ENCODE peak calls at places on chromosomes 5 and 9, in eight cellular contexts. Q is Kasumi-1, D is trophoblast cell, J is heart left ventricle, E is aorta, K is body of pancreas, A is T-helper 2 cell, W is ovary. R is an unnamed sample.

GRCh38 chr5:16736158-16736994 is 119.6 kb upstream of the RETREG1 start:
- DNase-seq in W (no peak), E (no peak), A (no peak), D (peak), K (peak), J (no peak), Q (no peak), R (peak)

GRCh38 chr5:81007637-81008027 is 47.5 kb downstream of the RASGRF2 start:
- DNase-seq in A (no peak), W (no peak), J (no peak), Q (no peak), K (no peak), D (no peak), E (no peak), R (no peak)

GRCh38 chr9:79129865-79130480 is 441.8 kb upstream of the TLE4 start:
- DNase-seq in K (peak), Q (peak), A (no peak), E (peak), J (peak), D (peak), W (peak), R (peak)

GRCh38 chr5:4662845-4663244 is 477.3 kb upstream of the ADAMTS16 start:
- DNase-seq in W (no peak), E (no peak), A (no peak), K (no peak), Q (no peak), J (no peak), D (no peak), R (no peak)

GRCh38 chr9:69396759-69397158 is 71.7 kb downstream of the ENTREP1 start:
- DNase-seq in W (no peak), K (no peak), A (no peak), D (no peak), Q (no peak), E (no peak), J (no peak), R (no peak)

GRCh38 chr9:33151007-33151557 is 16.1 kb downstream of the B4GALT1 start:
- DNase-seq in K (peak), Q (peak), W (peak), A (no peak), J (peak), E (no peak), D (no peak), R (peak)

GRCh38 chr5:78367318-78367991 is 7.0 kb downstream of the SCAMP1 start:
- DNase-seq in A (no peak), K (no peak), Q (peak), W (no peak), E (no peak), J (no peak), D (no peak), R (peak)

GRCh38 chr5:102777099-102777498 is 22.0 kb downstream of the PAM start:
- DNase-seq in J (no peak), A (no peak), W (no peak), D (no peak), Q (no peak), K (no peak), E (no peak), R (no peak)

GRCh38 chr5:1594336-1595106 is 70.8 kb upstream of the LPCAT1 start:
- DNase-seq in D (peak), E (peak), W (peak), J (peak), A (peak), Q (no peak), K (peak), R (peak)

GRCh38 chr9:108476574-108476973 is 379.2 kb downstream of the ACTL7B start:
- DNase-seq in D (no peak), E (no peak), J (no peak), Q (no peak), K (no peak), A (no peak), W (no peak), R (no peak)

GRCh38 chr5:139287890-139288635 is 5.5 kb upstream of the MATR3 start:
- DNase-seq in A (no peak), E (no peak), W (no peak), K (no peak), D (no peak), J (no peak), Q (peak), R (no peak)

GRCh38 chr5:37553720-37554402 is 174.7 kb downstream of the WDR70 start:
- DNase-seq in W (no peak), J (no peak), E (no peak), Q (no peak), A (no peak), D (no peak), K (no peak), R (no peak)

GRCh38 chr5:76602094-76602726 is 21.0 kb downstream of the F2RL2 start:
- DNase-seq in J (no peak), W (no peak), K (no peak), Q (no peak), D (no peak), A (no peak), E (no peak), R (no peak)

GRCh38 chr5:51382759-51383493 is at the start of gene ISL1:
- DNase-seq in E (peak), Q (no peak), W (peak), D (peak), J (no peak), K (peak), A (no peak), R (peak)

GRCh38 chr5:1164696-1165630 is 36.4 kb upstream of the SLC6A19 start:
- DNase-seq in Q (peak), A (no peak), D (no peak), J (no peak), W (no peak), E (no peak), K (no peak), R (no peak)

GRCh38 chr5:133439859-133440258 is 172.5 kb downstream of the FSTL4 start:
- DNase-seq in Q (no peak), J (no peak), K (no peak), A (no peak), D (no peak), E (no peak), W (no peak), R (no peak)

GRCh38 chr9:68523367-68523936 is 17.2 kb downstream of the TMEM252 start:
- DNase-seq in Q (no peak), E (no peak), W (no peak), A (no peak), J (no peak), D (peak), K (no peak), R (no peak)

GRCh38 chr9:131358438-131359029 is 35.4 kb upstream of the PRRC2B start:
- DNase-seq in W (no peak), A (no peak), K (no peak), E (peak), Q (no peak), J (no peak), D (no peak), R (no peak)

GRCh38 chr5:53469946-53470687 is 10.3 kb upstream of the FST start:
- DNase-seq in A (no peak), J (no peak), W (no peak), E (no peak), D (no peak), K (no peak), Q (peak), R (peak)

GRCh38 chr5:51811883-51812282 is 428.6 kb downstream of the ISL1 start:
- DNase-seq in D (no peak), W (no peak), A (no peak), J (no peak), K (no peak), E (no peak), Q (no peak), R (no peak)

GRCh38 chr5:97498657-97499056 is 315.6 kb upstream of the RIOK2 start:
- DNase-seq in W (no peak), D (no peak), E (no peak), K (no peak), J (no peak), Q (no peak), A (no peak), R (no peak)

GRCh38 chr5:83219495-83219894 is 142.1 kb downstream of the XRCC4 start:
- DNase-seq in J (no peak), W (no peak), D (no peak), Q (no peak), A (no peak), E (no peak), K (no peak), R (no peak)

GRCh38 chr5:179588166-179588565 is 35.3 kb downstream of the HNRNPH1 start:
- DNase-seq in E (no peak), Q (no peak), W (no peak), K (no peak), J (no peak), A (no peak), D (no peak), R (no peak)

GRCh38 chr9:105842023-105842644 is 147.8 kb downstream of the TMEM38B start:
- DNase-seq in W (no peak), E (no peak), J (no peak), K (peak), D (no peak), Q (peak), A (no peak), R (peak)

GRCh38 chr5:159097461-159098284 is 2.0 kb downstream of the EBF1 start:
- DNase-seq in E (peak), W (peak), D (no peak), A (no peak), Q (no peak), K (no peak), J (peak), R (no peak)

GRCh38 chr5:87103616-87104287 is 163.9 kb upstream of the RASA1 start:
- DNase-seq in Q (no peak), K (no peak), A (no peak), J (no peak), E (no peak), D (no peak), W (no peak), R (no peak)

GRCh38 chr9:137313956-137314560 is 12.0 kb upstream of the NRARP start:
- DNase-seq in W (no peak), K (peak), Q (no peak), J (peak), E (peak), D (no peak), A (no peak), R (no peak)

GRCh38 chr5:36369092-36369737 is 67.5 kb upstream of the RANBP3L start:
- DNase-seq in K (peak), E (no peak), A (no peak), W (no peak), Q (no peak), D (no peak), J (no peak), R (no peak)